ENCODE peak calls at places on chromosomes 12 and 14, in four cellular contexts. One of them, this sample, is unnamed.

GRCh38 chr12:130026608-130027176 is 122.9 kb upstream of the TMEM132D start:
- DNase-seq in GM20000: peak; percentile 58
- DNase-seq in MV-4-11: peak; percentile 0
- DNase-seq in foreskin fibroblast: no peak
- DNase-seq in this sample: no peak

GRCh38 chr14:90727082-90727481 is 89.1 kb downstream of the TTC7B start:
- DNase-seq in foreskin fibroblast: no peak
- DNase-seq in GM20000: no peak
- DNase-seq in MV-4-11: no peak
- DNase-seq in this sample: no peak

GRCh38 chr12:3132636-3133409 is 55.6 kb downstream of the TSPAN9 start:
- DNase-seq in foreskin fibroblast: peak; percentile 78
- DNase-seq in MV-4-11: no peak
- DNase-seq in GM20000: no peak
- DNase-seq in this sample: no peak

GRCh38 chr14:72962829-72963312 is 36.6 kb downstream of the DCAF4 start:
- DNase-seq in GM20000: no peak
- DNase-seq in MV-4-11: no peak
- DNase-seq in foreskin fibroblast: peak; percentile 84
- DNase-seq in this sample: peak; percentile 54

GRCh38 chr14:32078794-32079663 is 1.9 kb downstream of the ARHGAP5 start:
- DNase-seq in GM20000: no peak
- DNase-seq in foreskin fibroblast: no peak
- DNase-seq in MV-4-11: no peak
- DNase-seq in this sample: no peak

GRCh38 chr12:116603516-116603915 is 44.3 kb downstream of the MAP1LC3B2 start:
- DNase-seq in MV-4-11: no peak
- DNase-seq in GM20000: no peak
- DNase-seq in foreskin fibroblast: no peak
- DNase-seq in this sample: no peak

GRCh38 chr14:104800600-104801283 is at the start of gene ZBTB42:
- DNase-seq in foreskin fibroblast: no peak
- DNase-seq in GM20000: peak; percentile 87
- DNase-seq in MV-4-11: no peak
- DNase-seq in this sample: no peak

GRCh38 chr14:24565766-24566165 is 10.3 kb downstream of the CTSG start:
- DNase-seq in MV-4-11: no peak
- DNase-seq in GM20000: no peak
- DNase-seq in foreskin fibroblast: no peak
- DNase-seq in this sample: no peak

GRCh38 chr12:115450017-115450416 is 766.0 kb upstream of the TBX3 start:
- DNase-seq in GM20000: no peak
- DNase-seq in MV-4-11: no peak
- DNase-seq in foreskin fibroblast: no peak
- DNase-seq in this sample: no peak

GRCh38 chr14:100223332-100224171 is 15.4 kb upstream of the YY1 start:
- DNase-seq in MV-4-11: no peak
- DNase-seq in GM20000: no peak
- DNase-seq in foreskin fibroblast: peak; percentile 47
- DNase-seq in this sample: no peak

GRCh38 chr14:22297376-22297775 is 291.6 kb downstream of the DAD1 start:
- DNase-seq in foreskin fibroblast: no peak
- DNase-seq in GM20000: no peak
- DNase-seq in MV-4-11: no peak
- DNase-seq in this sample: no peak

GRCh38 chr14:95901014-95901413 is 24.4 kb downstream of the TUNAR start:
- DNase-seq in GM20000: no peak
- DNase-seq in foreskin fibroblast: no peak
- DNase-seq in MV-4-11: no peak
- DNase-seq in this sample: no peak

GRCh38 chr14:57401501-57401900 is 11.1 kb downstream of the NAA30 start:
- DNase-seq in foreskin fibroblast: no peak
- DNase-seq in MV-4-11: no peak
- DNase-seq in GM20000: no peak
- DNase-seq in this sample: no peak

GRCh38 chr12:12628013-12628412 is 16.3 kb downstream of the CREBL2 start:
- DNase-seq in GM20000: no peak
- DNase-seq in MV-4-11: no peak
- DNase-seq in foreskin fibroblast: no peak
- DNase-seq in this sample: no peak

GRCh38 chr12:78086553-78087362 is 256.1 kb downstream of the NAV3 start:
- DNase-seq in MV-4-11: no peak
- DNase-seq in foreskin fibroblast: no peak
- DNase-seq in GM20000: no peak
- DNase-seq in this sample: no peak

GRCh38 chr14:94673071-94673470 is 60.9 kb downstream of the SERPINA3 start:
- DNase-seq in foreskin fibroblast: no peak
- DNase-seq in MV-4-11: no peak
- DNase-seq in GM20000: no peak
- DNase-seq in this sample: no peak

GRCh38 chr14:53807108-53807507 is 149.5 kb downstream of the BMP4 start:
- DNase-seq in GM20000: no peak
- DNase-seq in MV-4-11: no peak
- DNase-seq in foreskin fibroblast: no peak
- DNase-seq in this sample: no peak

GRCh38 chr12:64518396-64518795 is 66.5 kb downstream of the TBK1 start:
- DNase-seq in GM20000: no peak
- DNase-seq in foreskin fibroblast: no peak
- DNase-seq in MV-4-11: no peak
- DNase-seq in this sample: no peak

GRCh38 chr14:67228325-67228984 is 12.8 kb upstream of the PALS1 start:
- DNase-seq in foreskin fibroblast: no peak
- DNase-seq in MV-4-11: no peak
- DNase-seq in GM20000: no peak
- DNase-seq in this sample: no peak

GRCh38 chr14:104547998-104548700 is 31.4 kb upstream of the C14orf180 start:
- DNase-seq in GM20000: peak; percentile 22
- DNase-seq in MV-4-11: no peak
- DNase-seq in foreskin fibroblast: no peak
- DNase-seq in this sample: no peak

GRCh38 chr14:70601162-70601561 is 707 bp upstream of the MED6 start:
- DNase-seq in GM20000: no peak
- DNase-seq in foreskin fibroblast: no peak
- DNase-seq in MV-4-11: no peak
- DNase-seq in this sample: no peak

GRCh38 chr14:92302481-92302880 is 20.5 kb upstream of the SLC24A4 start:
- DNase-seq in MV-4-11: no peak
- DNase-seq in GM20000: no peak
- DNase-seq in foreskin fibroblast: no peak
- DNase-seq in this sample: no peak

GRCh38 chr14:68794856-68795601 is 2.2 kb upstream of the ZFP36L1 start:
- DNase-seq in foreskin fibroblast: peak; percentile 93
- DNase-seq in GM20000: peak; percentile 55
- DNase-seq in MV-4-11: no peak
- DNase-seq in this sample: no peak

GRCh38 chr12:102964872-102965271 is 7.4 kb downstream of the ASCL1 start:
- DNase-seq in GM20000: no peak
- DNase-seq in foreskin fibroblast: no peak
- DNase-seq in MV-4-11: no peak
- DNase-seq in this sample: no peak

GRCh38 chr14:73567951-73568885 is 795 bp upstream of the ACOT2 start:
- DNase-seq in MV-4-11: no peak
- DNase-seq in GM20000: no peak
- DNase-seq in foreskin fibroblast: peak; percentile 23
- DNase-seq in this sample: no peak

GRCh38 chr14:54475911-54476310 is 12.9 kb downstream of the GMFB start:
- DNase-seq in foreskin fibroblast: no peak
- DNase-seq in GM20000: no peak
- DNase-seq in MV-4-11: no peak
- DNase-seq in this sample: no peak

GRCh38 chr14:93034671-93034994 is 81.1 kb downstream of the ITPK1 start:
- DNase-seq in MV-4-11: no peak
- DNase-seq in GM20000: no peak
- DNase-seq in foreskin fibroblast: no peak
- DNase-seq in this sample: no peak

GRCh38 chr14:100067481-100067880 is 2.3 kb downstream of the EVL start:
- DNase-seq in foreskin fibroblast: no peak
- DNase-seq in MV-4-11: no peak
- DNase-seq in GM20000: no peak
- DNase-seq in this sample: no peak

GRCh38 chr12:3313655-3314305 is 177.2 kb upstream of the PRMT8 start:
- DNase-seq in GM20000: peak; percentile 41
- DNase-seq in MV-4-11: no peak
- DNase-seq in foreskin fibroblast: peak; percentile 23
- DNase-seq in this sample: no peak